ENCODE peak calls at places on chromosomes 6 and 20, in five cellular contexts. Q, G, I, Y and D are unnamed samples.

GRCh38 chr6:45495404-45496084 is 117.8 kb upstream of the SUPT3H start:
- DNase-seq in Q (no peak), G (no peak), I (no peak), Y (no peak), D (no peak)

GRCh38 chr6:2468601-2468955 is 223.2 kb upstream of the GMDS start:
- DNase-seq in Q (no peak), G (no peak), I (no peak), Y (no peak), D (no peak)

GRCh38 chr20:59412896-59413295 is 112.5 kb downstream of the EDN3 start:
- DNase-seq in Q (no peak), G (no peak), I (no peak), Y (no peak), D (peak)

GRCh38 chr20:1868856-1869255 is 26.4 kb upstream of the SIRPA start:
- DNase-seq in Q (peak), G (no peak), I (no peak), Y (no peak), D (no peak)

GRCh38 chr6:81834141-81834621 is 81.7 kb upstream of the TENT5A start:
- DNase-seq in Q (peak), G (no peak), I (no peak), Y (no peak), D (no peak)

GRCh38 chr20:53643031-53643832 is 49.6 kb upstream of the ZNF217 start:
- DNase-seq in Q (peak), G (no peak), I (peak), Y (peak), D (no peak)

GRCh38 chr6:152378154-152378553 is 259.0 kb downstream of the SYNE1 start:
- DNase-seq in Q (peak), G (no peak), I (no peak), Y (no peak), D (no peak)

GRCh38 chr6:142942805-142943227 is 2.2 kb downstream of the HIVEP2 start:
- DNase-seq in Q (peak), G (no peak), I (no peak), Y (no peak), D (no peak)

GRCh38 chr20:5488823-5489222 is 172.1 kb upstream of the PROKR2 start:
- DNase-seq in Q (no peak), G (no peak), I (no peak), Y (no peak), D (no peak)

GRCh38 chr20:50415516-50416268 is 94.5 kb upstream of the PTPN1 start:
- DNase-seq in Q (peak), G (peak), I (no peak), Y (peak), D (peak)

GRCh38 chr20:6664574-6664973 is 102.9 kb upstream of the BMP2 start:
- DNase-seq in Q (no peak), G (no peak), I (no peak), Y (no peak), D (no peak)
- H3K27ac ChIP-seq in Q (no peak), G (no peak), I (no peak), Y (no peak), D (no peak)

DNA sequence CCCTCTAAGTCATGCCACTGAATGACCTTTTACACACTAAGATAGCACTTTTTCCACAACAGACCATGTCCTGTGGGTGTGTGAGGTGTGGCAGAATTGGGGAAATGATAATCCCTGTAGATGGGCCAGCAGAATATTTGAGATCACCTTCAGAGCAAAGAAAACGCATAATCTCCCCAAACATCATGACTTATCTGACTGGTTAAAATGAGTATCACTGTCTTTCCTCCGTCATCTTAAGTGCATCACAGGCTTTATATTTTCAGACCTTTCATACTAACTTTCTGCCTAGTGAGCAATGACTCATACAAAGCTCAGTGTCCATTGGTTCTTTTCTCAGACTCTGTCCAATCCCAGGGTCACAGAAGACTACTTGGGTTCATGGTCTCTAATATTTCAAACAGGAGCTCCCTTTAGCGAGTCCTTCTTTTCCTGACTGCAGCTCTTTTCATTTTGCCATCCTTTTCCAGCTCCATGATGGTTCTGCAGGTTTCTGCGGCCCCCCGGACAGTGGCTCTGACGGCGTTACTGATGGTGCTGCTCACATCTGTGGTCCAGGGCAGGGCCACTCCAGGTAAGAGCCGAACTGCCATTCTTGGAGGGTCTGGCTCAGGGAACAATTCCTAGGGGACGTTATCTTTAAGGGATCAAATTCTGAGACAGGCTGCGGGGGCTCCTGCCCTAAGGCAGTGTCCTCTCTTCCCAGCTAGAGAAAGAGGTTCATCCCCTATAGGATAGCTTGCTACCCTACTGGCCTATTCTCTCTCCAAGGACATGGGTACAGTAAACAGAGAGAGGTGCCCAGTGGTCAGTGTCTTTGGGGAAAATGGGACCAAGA is at the start of gene HLA-DPB1:
- DNase-seq in Q (peak), G (no peak), I (peak), Y (no peak), D (no peak)
- H3K4me3 ChIP-seq in Q (no peak), G (no peak), I (peak), Y (peak), D (peak)

DNA sequence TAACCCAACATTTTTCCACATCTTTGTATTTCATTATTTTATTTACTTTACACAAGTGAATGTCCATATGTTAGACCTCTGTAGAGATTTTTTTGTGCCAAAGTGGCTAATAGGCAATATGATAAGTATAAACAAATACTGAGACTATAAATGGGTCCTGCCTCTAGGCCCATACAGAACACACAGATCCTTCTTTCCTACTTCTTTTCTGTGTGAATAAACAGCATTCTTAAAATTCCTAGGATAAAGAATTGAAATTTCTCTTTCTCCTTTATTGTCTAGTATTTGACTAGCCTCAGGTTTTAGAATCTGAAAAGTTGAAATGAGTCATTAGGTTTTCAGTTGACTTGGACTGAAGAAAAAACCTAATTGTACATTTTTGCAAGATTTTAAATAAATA is 46.3 kb upstream of the HS3ST5 start:
- DNase-seq in Q (no peak), G (no peak), I (no peak), Y (no peak), D (no peak)
- H3K27ac ChIP-seq in Q (no peak), G (no peak), I (no peak), Y (no peak), D (no peak)

GRCh38 chr6:113859349-113860164 is 2.4 kb downstream of the MARCKS start:
- DNase-seq in Q (peak), G (no peak), I (no peak), Y (peak), D (peak)
- H3K4me3 ChIP-seq in Q (peak), G (peak), I (peak), Y (peak), D (peak)

GRCh38 chr6:167163476-167164011 is 5.8 kb upstream of the GPR31 start:
- DNase-seq in Q (no peak), G (no peak), I (no peak), Y (no peak), D (no peak)

GRCh38 chr6:167165887-167166471 is 8.2 kb upstream of the GPR31 start:
- DNase-seq in Q (no peak), G (no peak), I (no peak), Y (no peak), D (no peak)

GRCh38 chr6:167161895-167162467 is 4.2 kb upstream of the GPR31 start:
- DNase-seq in Q (no peak), G (no peak), I (no peak), Y (no peak), D (no peak)

GRCh38 chr6:167157867-167158266 is at the start of gene GPR31:
- DNase-seq in Q (no peak), G (no peak), I (no peak), Y (no peak), D (no peak)

GRCh38 chr6:167162591-167162990 is 4.8 kb upstream of the GPR31 start:
- DNase-seq in Q (no peak), G (no peak), I (no peak), Y (no peak), D (no peak)
- H3K27ac ChIP-seq in Q (no peak), G (no peak), I (no peak), Y (no peak), D (no peak)

GRCh38 chr6:147203311-147204059 is 732 bp upstream of the STXBP5 start:
- DNase-seq in Q (peak), G (peak), I (peak), Y (peak), D (peak)
- H3K4me3 ChIP-seq in Q (peak), G (peak), I (peak), Y (peak), D (peak)